ENCODE peak calls at places on chromosomes 2 and 18, in four cellular contexts. S is body of pancreas, L is GM13977, W is pancreas. M is an unnamed sample.

GRCh38 chr2:152093464-152093863 is 5.4 kb downstream of the CACNB4 start:
- DNase-seq in S (no peak), L (no peak), W (no peak), M (no peak)

GRCh38 chr2:204706939-204707338 is 161.7 kb downstream of the PARD3B start:
- DNase-seq in S (no peak), L (no peak), W (no peak), M (no peak)

GRCh38 chr2:94923196-94923595 is 52.0 kb downstream of the TEKT4 start:
- DNase-seq in S (no peak), L (no peak), W (no peak), M (no peak)

GRCh38 chr2:38076250-38076709 is 329 bp upstream of the CYP1B1 start:
- DNase-seq in S (peak), L (peak), W (peak), M (no peak)

GRCh38 chr18:24446953-24447537 is 13.4 kb upstream of the HRH4 start:
- DNase-seq in S (no peak), L (no peak), W (no peak), M (no peak)

GRCh38 chr2:179758636-179759035 is 102.8 kb downstream of the ZNF385B start:
- DNase-seq in S (no peak), L (no peak), W (no peak), M (no peak)

GRCh38 chr2:72972744-72973535 is 55.6 kb downstream of the EMX1 start:
- DNase-seq in S (no peak), L (no peak), W (no peak), M (no peak)

GRCh38 chr2:218870984-218871344 is 9.7 kb upstream of the WNT10A start:
- DNase-seq in S (no peak), L (no peak), W (no peak), M (no peak)

GRCh38 chr2:21422724-21423522 is 299.2 kb downstream of the TDRD15 start:
- DNase-seq in S (peak), L (no peak), W (no peak), M (no peak)

GRCh38 chr2:24380687-24381271 is 20.4 kb upstream of the ITSN2 start:
- DNase-seq in S (no peak), L (no peak), W (no peak), M (no peak)

GRCh38 chr2:107529146-107529545 is 297.5 kb upstream of the RGPD4 start:
- DNase-seq in S (no peak), L (no peak), W (no peak), M (no peak)

GRCh38 chr2:128363991-128364390 is 45.3 kb upstream of the HS6ST1 start:
- DNase-seq in S (no peak), L (no peak), W (no peak), M (no peak)

GRCh38 chr18:42183746-42184145 is 228.7 kb downstream of the PIK3C3 start:
- DNase-seq in S (no peak), L (no peak), W (no peak), M (no peak)

GRCh38 chr2:144512421-144513272 is 7.3 kb downstream of the ZEB2 start:
- DNase-seq in S (no peak), L (no peak), W (no peak), M (no peak)

GRCh38 chr18:29172151-29173015 is 995.5 kb upstream of the CDH2 start:
- DNase-seq in S (no peak), L (no peak), W (no peak), M (no peak)

GRCh38 chr2:54942373-54942772 is 107.9 kb downstream of the RTN4 start:
- DNase-seq in S (no peak), L (no peak), W (no peak), M (no peak)

GRCh38 chr2:229852565-229852964 is 69.2 kb downstream of the TRIP12 start:
- DNase-seq in S (peak), L (peak), W (no peak), M (no peak)

GRCh38 chr2:120845281-120845680 is 109.6 kb downstream of the GLI2 start:
- DNase-seq in S (peak), L (no peak), W (no peak), M (no peak)

GRCh38 chr2:156385242-156385641 is 50.9 kb upstream of the GPD2 start:
- DNase-seq in S (no peak), L (no peak), W (no peak), M (no peak)

GRCh38 chr2:142843731-142844130 is 33.7 kb upstream of the KYNU start:
- DNase-seq in S (no peak), L (no peak), W (no peak), M (no peak)

GRCh38 chr2:69073928-69074575 is 61.1 kb downstream of the ANTXR1 start:
- DNase-seq in S (no peak), L (no peak), W (no peak), M (no peak)

GRCh38 chr2:10911291-10912075 is at the start of gene KCNF1:
- DNase-seq in S (peak), L (no peak), W (no peak), M (no peak)

GRCh38 chr2:10300997-10301945 is 1.4 kb upstream of the HPCAL1 start:
- DNase-seq in S (no peak), L (no peak), W (no peak), M (no peak)

GRCh38 chr2:126482582-126483464 is 173.1 kb upstream of the GYPC start:
- DNase-seq in S (peak), L (no peak), W (no peak), M (no peak)

GRCh38 chr18:56756971-56757370 is 105.8 kb downstream of the WDR7 start:
- DNase-seq in S (peak), L (no peak), W (no peak), M (no peak)

GRCh38 chr18:79260023-79260422 is 135.7 kb upstream of the NFATC1 start:
- DNase-seq in S (no peak), L (no peak), W (no peak), M (no peak)

GRCh38 chr2:140154711-140155110 is 1374.5 kb upstream of the NXPH2 start:
- DNase-seq in S (no peak), L (no peak), W (no peak), M (no peak)

GRCh38 chr2:118032169-118033013 is 18.5 kb upstream of the CCDC93 start:
- DNase-seq in S (peak), L (peak), W (peak), M (no peak)

GRCh38 chr18:74131124-74131523 is 16.5 kb downstream of the FBXO15 start:
- DNase-seq in S (no peak), L (no peak), W (no peak), M (no peak)

GRCh38 chr2:113160962-113161361 is 12.8 kb upstream of the PSD4 start:
- DNase-seq in S (no peak), L (no peak), W (no peak), M (no peak)

GRCh38 chr2:235149736-235150135 is 197.9 kb downstream of the SH3BP4 start:
- DNase-seq in S (no peak), L (no peak), W (no peak), M (no peak)

GRCh38 chr18:62531931-62532330 is 9.1 kb downstream of the ZCCHC2 start:
- DNase-seq in S (no peak), L (no peak), W (no peak), M (no peak)

GRCh38 chr18:46815661-46816060 is 58.8 kb upstream of the ST8SIA5 start:
- DNase-seq in S (no peak), L (no peak), W (no peak), M (no peak)

GRCh38 chr18:68847219-68847860 is 49.5 kb downstream of the CCDC102B start:
- DNase-seq in S (no peak), L (no peak), W (no peak), M (no peak)

GRCh38 chr2:195595825-195596224 is 61.2 kb upstream of the SLC39A10 start:
- DNase-seq in S (no peak), L (no peak), W (no peak), M (no peak)

GRCh38 chr2:30268296-30268871 is 37.0 kb downstream of the LBH start:
- DNase-seq in S (no peak), L (no peak), W (no peak), M (no peak)

GRCh38 chr2:11026286-11026921 is 114.7 kb downstream of the KCNF1 start:
- DNase-seq in S (no peak), L (no peak), W (no peak), M (no peak)

DNA sequence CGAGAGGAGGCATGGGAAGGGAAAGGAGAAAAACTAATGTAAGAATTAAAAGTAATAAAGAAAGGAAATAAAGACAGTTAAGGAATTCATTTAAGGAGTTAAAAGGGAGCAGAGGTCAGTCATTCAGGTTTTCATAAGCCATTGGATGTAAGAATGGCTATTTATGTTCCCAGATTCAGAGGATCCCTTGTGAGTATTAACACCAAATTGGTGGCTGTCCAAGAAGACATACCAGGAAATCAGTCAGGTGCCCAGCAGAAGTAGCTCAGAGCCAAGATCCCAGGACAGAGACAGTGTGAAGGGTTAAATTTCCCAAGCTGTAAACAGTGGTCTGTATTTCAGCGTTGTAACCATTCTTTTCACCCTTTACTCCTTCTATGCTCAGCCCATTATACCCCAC is 550.4 kb downstream of the BCL11A start:
- DNase-seq in S (no peak), L (no peak), W (no peak), M (no peak)
- TF ChIP-seq CTCF in S (no peak), L (no peak), W (no peak), M (no peak)

GRCh38 chr2:186460465-186460864 is 25.6 kb upstream of the ZC3H15 start:
- DNase-seq in S (no peak), L (no peak), W (no peak), M (no peak)
- TF ChIP-seq CTCF in S (peak), L (peak), W (no peak), M (no peak)

GRCh38 chr2:28955492-28955891 is 25.6 kb upstream of the TOGARAM2 start:
- DNase-seq in S (no peak), L (no peak), W (no peak), M (no peak)

GRCh38 chr2:28956890-28957289 is 24.2 kb upstream of the TOGARAM2 start:
- DNase-seq in S (no peak), L (no peak), W (no peak), M (no peak)

GRCh38 chr2:28958689-28959088 is 22.4 kb upstream of the TOGARAM2 start:
- DNase-seq in S (peak), L (peak), W (no peak), M (no peak)

GRCh38 chr2:28952806-28953190 is 28.3 kb upstream of the TOGARAM2 start:
- DNase-seq in S (no peak), L (no peak), W (no peak), M (no peak)

DNA sequence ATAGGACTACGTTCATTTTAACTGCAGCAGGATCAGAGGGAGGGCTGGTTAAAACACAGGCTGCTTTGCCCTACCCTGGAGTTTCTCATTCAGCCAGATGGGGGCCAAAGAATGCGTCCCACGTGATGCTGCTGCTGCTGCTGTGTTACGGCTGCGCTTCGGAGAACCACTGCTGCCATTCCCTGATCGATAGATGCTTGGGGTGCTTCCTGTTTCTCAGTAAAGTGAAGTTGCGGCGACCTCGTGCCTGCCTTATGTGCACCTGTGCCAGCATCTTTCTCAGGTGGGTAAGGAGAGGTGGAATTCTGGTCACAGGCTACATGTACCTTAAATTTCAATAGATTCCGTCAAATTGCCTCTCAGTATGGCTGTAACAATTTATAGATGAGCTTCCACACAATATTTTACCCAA is 24.7 kb upstream of the TOGARAM2 start:
- DNase-seq in S (peak), L (peak), W (no peak), M (no peak)
- TF ChIP-seq CTCF in S (peak), L (peak), W (no peak), M (no peak)

GRCh38 chr2:16508061-16508851 is 157.4 kb downstream of the CYRIA start:
- DNase-seq in S (peak), L (peak), W (peak), M (no peak)
- TF ChIP-seq CTCF in S (peak), L (peak), W (peak), M (no peak)

DNA sequence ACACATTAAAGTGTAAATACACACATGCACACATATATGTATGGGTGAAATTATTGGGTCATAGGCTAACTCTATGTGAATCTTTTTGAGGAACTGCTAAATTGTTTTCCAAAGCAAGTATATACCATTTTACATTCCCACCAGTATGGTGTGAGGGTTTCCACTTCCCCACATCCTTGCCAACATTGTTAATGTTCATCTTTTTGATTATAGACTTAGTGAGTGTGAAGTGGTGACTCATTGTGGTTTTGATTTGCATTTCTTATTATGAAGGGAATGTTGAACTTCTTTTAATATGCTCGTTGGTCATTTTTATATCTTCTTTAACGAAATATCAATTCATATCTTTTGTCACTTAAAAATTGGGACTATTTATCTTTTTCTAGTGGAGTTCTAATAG is 181.8 kb upstream of the GCFC2 start:
- DNase-seq in S (no peak), L (no peak), W (no peak), M (no peak)
- TF ChIP-seq CTCF in S (no peak), L (no peak), W (no peak), M (no peak)

DNA sequence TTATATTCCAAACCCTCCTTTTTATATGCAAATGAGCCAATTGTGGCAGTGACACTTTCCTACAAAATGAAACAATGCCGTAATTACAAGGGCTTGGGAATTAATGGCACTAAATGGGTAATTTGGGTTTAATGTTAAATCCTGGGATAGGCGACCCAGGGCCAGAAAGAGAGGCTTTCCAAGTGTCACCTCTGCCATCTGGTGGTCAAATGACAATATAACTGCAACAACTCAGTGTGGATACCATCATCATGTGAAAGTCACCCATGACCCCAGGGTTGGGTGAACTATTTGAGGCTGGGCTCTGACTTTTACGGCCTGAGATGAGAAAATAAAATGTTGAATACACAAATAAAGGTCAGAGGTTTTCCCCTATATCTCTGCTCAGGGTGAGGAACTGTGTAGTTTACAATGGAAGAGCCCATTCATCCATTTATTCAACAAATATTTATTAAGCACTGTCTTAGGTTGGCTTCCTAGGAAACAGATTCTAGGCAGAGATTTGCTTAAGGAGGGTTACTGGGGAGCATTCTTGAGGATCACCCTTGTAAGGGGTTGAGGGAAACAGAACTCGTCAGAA is 13.6 kb upstream of the THADA start:
- DNase-seq in S (peak), L (peak), W (no peak), M (no peak)
- TF ChIP-seq CTCF in S (peak), L (peak), W (no peak), M (no peak)

DNA sequence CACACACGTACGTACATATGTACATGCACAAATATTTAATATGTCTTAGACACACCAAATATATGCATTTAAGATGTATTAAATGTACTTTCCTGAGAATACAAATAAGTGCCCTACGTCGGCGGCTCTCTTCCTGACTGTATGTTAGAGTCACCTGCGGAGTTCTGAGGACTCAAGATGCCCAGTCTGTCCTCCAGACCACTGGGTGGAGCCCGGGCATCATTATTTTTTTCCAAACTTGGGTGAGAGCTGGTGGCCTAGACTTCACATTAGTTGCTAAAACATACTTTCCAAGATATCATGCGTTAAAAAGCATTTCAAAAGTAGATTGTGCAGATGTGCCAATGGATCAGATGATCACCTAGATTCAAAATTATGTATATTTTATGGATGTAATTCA is 2.9 kb downstream of the IL18R1 start:
- DNase-seq in S (no peak), L (no peak), W (no peak), M (no peak)
- TF ChIP-seq CTCF in S (no peak), L (no peak), W (no peak), M (no peak)

GRCh38 chr2:154978244-154978643 is 279.7 kb downstream of the KCNJ3 start:
- DNase-seq in S (no peak), L (no peak), W (no peak), M (no peak)
- TF ChIP-seq CTCF in S (no peak), L (no peak), W (no peak), M (no peak)

M was measured in omental fat pad.